ENCODE peak calls at places on chromosomes 7 and 10, in nine cellular contexts. Z is nephron progenitor cell; E is KBM-7; T is fibroblast of pulmonary artery; K is NCI-H1417; D is activated CD8-positive, alpha-beta memory T cell treated with anti-CD3 and anti-CD28 coated beads for 24 hours; N is Caki2; S is stimulated activated CD8-positive, alpha-beta memory T cell treated with anti-CD3 and anti-CD28 coated beads, Interleukin-2, amount 100 ng/mL, for 48 hours; P is activated T-helper 1 cell treated with anti-CD3 and anti-CD28 coated beads, Interleukin-12 subunit alpha, Interleukin-12 subunit beta, Interleukin-2, Interleukin-4 antibody, amounts not matched to agents 30 ng/mL and 10 ng/mL and 1 ng/mL, durations not matched to agents 14 hours and 24 hours and 36 hours. G is an unnamed sample.
A peak's percentile ranks its signal among the peaks of the same experiment; 100 is the strongest.

GRCh38 chr7:22452142-22452763 is 47.7 kb downstream of the STEAP1B start:
- DNase-seq in Z (peak; percentile 79), E (peak; percentile 35), T (peak; percentile 38), K (no peak), D (peak; percentile 66), N (peak; percentile 38), S (peak; percentile 30), P (peak; percentile 17), G (no peak)

GRCh38 chr7:151435971-151436370 is 4.0 kb downstream of the CRYGN start:
- DNase-seq in Z (no peak), E (no peak), T (no peak), K (no peak), D (no peak), N (no peak), S (no peak), P (no peak), G (no peak)

GRCh38 chr7:45073031-45073842 is 15.5 kb downstream of the NACAD start:
- DNase-seq in Z (no peak), E (no peak), T (no peak), K (no peak), D (no peak), N (no peak), S (no peak), P (no peak), G (no peak)

GRCh38 chr7:55185941-55186609 is 167.3 kb downstream of the EGFR start:
- DNase-seq in Z (no peak), E (no peak), T (peak; percentile 75), K (no peak), D (peak; percentile 40), N (peak; percentile 93), S (no peak), P (no peak), G (no peak)

GRCh38 chr7:95921543-95921942 is 149.2 kb downstream of the DYNC1I1 start:
- DNase-seq in Z (no peak), E (no peak), T (no peak), K (no peak), D (no peak), N (no peak), S (no peak), P (no peak), G (no peak)

GRCh38 chr7:112370436-112370835 is 79.8 kb upstream of the IFRD1 start:
- DNase-seq in Z (no peak), E (no peak), T (peak; percentile 8), K (peak; percentile 39), D (no peak), N (no peak), S (no peak), P (no peak), G (no peak)

GRCh38 chr7:82327898-82328297 is 115.7 kb downstream of the CACNA2D1 start:
- DNase-seq in Z (no peak), E (no peak), T (no peak), K (no peak), D (no peak), N (no peak), S (no peak), P (no peak), G (no peak)

GRCh38 chr10:44911081-44911540 is at the start of gene TMEM72:
- DNase-seq in Z (peak; percentile 57), E (no peak), T (no peak), K (peak; percentile 17), D (no peak), N (peak; percentile 78), S (no peak), P (no peak), G (no peak)

GRCh38 chr7:155229548-155230168 is 68.0 kb upstream of the INSIG1 start:
- DNase-seq in Z (no peak), E (no peak), T (no peak), K (no peak), D (no peak), N (no peak), S (no peak), P (no peak), G (no peak)

GRCh38 chr7:886626-887487 is 10.5 kb downstream of the GET4 start:
- DNase-seq in Z (no peak), E (no peak), T (no peak), K (no peak), D (no peak), N (no peak), S (no peak), P (no peak), G (no peak)

GRCh38 chr7:24948739-24949138 is 31.2 kb downstream of the OSBPL3 start:
- DNase-seq in Z (no peak), E (no peak), T (peak; percentile 25), K (no peak), D (no peak), N (no peak), S (no peak), P (no peak), G (no peak)

GRCh38 chr7:14751461-14751860 is 151.1 kb downstream of the DGKB start:
- DNase-seq in Z (no peak), E (peak; percentile 88), T (peak; percentile 90), K (no peak), D (no peak), N (no peak), S (no peak), P (no peak), G (no peak)

GRCh38 chr7:128121731-128122576 is 90.7 kb upstream of the LRRC4 start:
- DNase-seq in Z (peak; percentile 59), E (peak; percentile 81), T (peak; percentile 43), K (no peak), D (no peak), N (no peak), S (no peak), P (no peak), G (no peak)

GRCh38 chr7:956031-956430 is 1.6 kb upstream of the ADAP1 start:
- DNase-seq in Z (no peak), E (no peak), T (no peak), K (no peak), D (no peak), N (no peak), S (no peak), P (no peak), G (no peak)

GRCh38 chr10:33279276-33279675 is 55.2 kb downstream of the NRP1 start:
- DNase-seq in Z (no peak), E (no peak), T (peak; percentile 45), K (no peak), D (no peak), N (no peak), S (no peak), P (no peak), G (no peak)

GRCh38 chr10:96588601-96589419 is 2.0 kb upstream of the TM9SF3 start:
- DNase-seq in Z (no peak), E (no peak), T (no peak), K (no peak), D (no peak), N (peak; percentile 44), S (no peak), P (peak; percentile 11), G (no peak)

GRCh38 chr7:158517072-158517471 is 70.6 kb downstream of the PTPRN2 start:
- DNase-seq in Z (no peak), E (no peak), T (no peak), K (no peak), D (no peak), N (no peak), S (no peak), P (no peak), G (no peak)